ENCODE peak calls at places on chromosomes 12 and 14, in seven cellular contexts. C is neuronal stem cell, M is IMR-90, R is trophoblast cell, B is mesendoderm, G is H9, O is H1. T is an unnamed sample.

GRCh38 chr14:100313045-100313400 is 6.8 kb upstream of the SLC25A29 start:
- DNase-seq in B (no peak), G (no peak), O (no peak), R (no peak), C (no peak), M (no peak), T (no peak)

GRCh38 chr14:75989134-75989533 is 3.6 kb downstream of the IFT43 start:
- DNase-seq in O (no peak), C (no peak), R (no peak), B (no peak), G (no peak), M (peak; percentile 69), T (peak; percentile 57)

GRCh38 chr14:59018978-59019377 is 169.5 kb upstream of the DAAM1 start:
- DNase-seq in G (peak; percentile 58), R (no peak), C (no peak), M (peak; percentile 4), B (peak; percentile 75), O (no peak), T (no peak)

GRCh38 chr14:87824261-87824660 is 168.7 kb downstream of the GALC start:
- DNase-seq in B (no peak), R (no peak), C (no peak), M (no peak), O (no peak), G (no peak), T (no peak)

GRCh38 chr14:51780741-51781140 is 79.7 kb upstream of the GNG2 start:
- DNase-seq in B (peak; percentile 19), O (no peak), G (no peak), R (no peak), C (no peak), M (peak; percentile 42), T (peak; percentile 50)

GRCh38 chr12:33472299-33472698 is 32.7 kb upstream of the SYT10 start:
- DNase-seq in C (no peak), M (no peak), B (no peak), O (no peak), G (no peak), R (peak; percentile 57), T (no peak)

GRCh38 chr14:76405627-76406026 is 29.7 kb downstream of the ESRRB start:
- DNase-seq in C (no peak), G (no peak), B (no peak), O (no peak), R (no peak), M (no peak), T (no peak)

GRCh38 chr14:55889124-55889523 is 229.1 kb upstream of the PELI2 start:
- DNase-seq in M (no peak), B (no peak), C (no peak), O (no peak), G (no peak), R (no peak), T (no peak)

GRCh38 chr14:90671835-90672234 is 144.4 kb downstream of the TTC7B start:
- DNase-seq in G (no peak), O (no peak), R (no peak), B (no peak), C (no peak), M (no peak), T (no peak)

GRCh38 chr12:51961834-51962233 is 10.3 kb downstream of the ACVR1B start:
- DNase-seq in C (no peak), G (no peak), B (no peak), R (no peak), O (no peak), M (no peak), T (no peak)

GRCh38 chr12:569091-569676 is 94.1 kb downstream of the NINJ2 start:
- DNase-seq in C (no peak), O (no peak), B (no peak), M (no peak), G (no peak), R (no peak), T (no peak)

GRCh38 chr14:36647827-36648753 is 13.6 kb upstream of the PAX9 start:
- DNase-seq in R (no peak), M (peak; percentile 30), G (peak; percentile 83), O (peak; percentile 80), B (peak; percentile 91), C (no peak), T (peak; percentile 58)

GRCh38 chr14:55102141-55102547 is 26.9 kb upstream of the LGALS3 start:
- DNase-seq in O (no peak), C (no peak), R (no peak), G (peak; percentile 59), M (peak; percentile 96), B (peak; percentile 81), T (peak; percentile 92)

GRCh38 chr14:52268191-52269061 is 928 bp downstream of the PTGDR start:
- DNase-seq in G (peak; percentile 51), C (peak; percentile 15), O (peak; percentile 77), B (peak; percentile 31), R (no peak), M (peak; percentile 13), T (peak; percentile 34)

GRCh38 chr12:94596596-94596995 is 53.8 kb downstream of the TMCC3 start:
- DNase-seq in R (no peak), M (peak; percentile 6), B (no peak), C (no peak), G (no peak), O (no peak), T (peak; percentile 45)

GRCh38 chr14:72607386-72608125 is 286.3 kb downstream of the DPF3 start:
- DNase-seq in G (no peak), B (no peak), C (no peak), O (peak; percentile 17), R (no peak), M (peak; percentile 45), T (peak; percentile 56)

GRCh38 chr14:96470331-96470730 is 31.9 kb upstream of the PAPOLA start:
- DNase-seq in O (no peak), G (no peak), C (no peak), B (no peak), R (no peak), M (no peak), T (no peak)

GRCh38 chr12:52006726-52007157 is at the start of gene TAMALIN:
- DNase-seq in R (no peak), G (peak; percentile 64), M (peak; percentile 53), O (no peak), C (peak; percentile 68), B (peak; percentile 57), T (peak; percentile 79)

GRCh38 chr12:92602476-92602875 is 100.3 kb upstream of the PLEKHG7 start:
- DNase-seq in M (peak; percentile 96), O (no peak), B (no peak), R (peak; percentile 27), G (no peak), C (no peak), T (peak; percentile 90)

GRCh38 chr12:90622431-90622830 is 332.5 kb downstream of the CCER1 start:
- DNase-seq in R (peak; percentile 9), M (peak; percentile 56), B (peak; percentile 7), O (no peak), C (no peak), G (no peak), T (peak; percentile 83)

GRCh38 chr14:30333934-30334333 is 225.0 kb upstream of the G2E3 start:
- DNase-seq in M (peak; percentile 5), O (no peak), R (no peak), G (no peak), C (no peak), B (no peak), T (no peak)

GRCh38 chr12:132812631-132813305 is 15.9 kb downstream of the GOLGA3 start:
- DNase-seq in G (no peak), C (no peak), O (no peak), R (no peak), B (no peak), M (peak; percentile 81), T (peak; percentile 92)

GRCh38 chr14:68018598-68018997 is 199.0 kb downstream of the RAD51B start:
- DNase-seq in C (no peak), O (no peak), R (no peak), M (no peak), G (no peak), B (no peak), T (no peak)

GRCh38 chr12:77372469-77372868 is 307.1 kb upstream of the E2F7 start:
- DNase-seq in O (no peak), M (no peak), B (no peak), C (no peak), G (no peak), R (no peak), T (no peak)

GRCh38 chr12:20868277-20868676 is 57.8 kb downstream of the SLCO1B3 start:
- DNase-seq in G (no peak), M (no peak), C (no peak), O (no peak), B (no peak), R (no peak), T (no peak)

GRCh38 chr12:124519741-124520140 is 47.7 kb downstream of the NCOR2 start:
- DNase-seq in G (no peak), C (no peak), M (no peak), R (no peak), O (no peak), B (no peak), T (peak; percentile 38)

GRCh38 chr12:16670456-16671050 is 64.6 kb upstream of the LMO3 start:
- DNase-seq in B (no peak), C (no peak), O (no peak), M (peak; percentile 0), G (no peak), R (peak; percentile 3), T (no peak)
- H3K18ac ChIP-seq in B (no peak overlapping the region), C (no peak overlapping the region), O (no peak overlapping the region), M (no peak overlapping the region), G (no peak overlapping the region), R (no peak overlapping the region), T (no peak overlapping the region)

GRCh38 chr14:73887116-73887490 is 444 bp downstream of the ZNF410 start:
- DNase-seq in C (no peak), G (no peak), R (no peak), B (no peak), M (peak; percentile 27), O (no peak), T (no peak)
- H3K4me2 ChIP-seq in C (peak overlapping the region; percentile 68), G (peak overlapping the region; percentile 91), R (peak overlapping the region; percentile 71), B (peak overlapping the region; percentile 61), M (peak overlapping the region; percentile 91), O (peak overlapping the region; percentile 68), T (peak overlapping the region; percentile 73)

GRCh38 chr12:9805883-9806282 is 21.4 kb upstream of the KLRF1 start:
- DNase-seq in B (no peak), R (no peak), C (no peak), O (no peak), G (no peak), M (no peak), T (no peak)
- H3K18ac ChIP-seq in B (no peak overlapping the region), R (no peak overlapping the region), C (no peak overlapping the region), O (no peak overlapping the region), G (no peak overlapping the region), M (no peak overlapping the region), T (no peak overlapping the region)

GRCh38 chr14:93286212-93286890 is 46.5 kb downstream of the BTBD7 start:
- DNase-seq in R (peak; percentile 63), B (peak; percentile 59), C (no peak), G (no peak), M (peak; percentile 14), O (no peak), T (peak; percentile 40)
- H3K4me2 ChIP-seq in R (peak overlapping the region; percentile 18), B (no peak overlapping the region), C (no peak overlapping the region), G (no peak overlapping the region), M (no peak overlapping the region), O (no peak overlapping the region), T (no peak overlapping the region)

GRCh38 chr12:128012110-128012509 is 254.9 kb upstream of the TMEM132C start:
- DNase-seq in G (no peak), B (no peak), C (no peak), O (no peak), R (no peak), M (no peak), T (no peak)

GRCh38 chr12:128008341-128008740 is 258.6 kb upstream of the TMEM132C start:
- DNase-seq in M (no peak), C (no peak), B (no peak), G (no peak), O (no peak), R (peak; percentile 13), T (peak; percentile 29)

GRCh38 chr12:128009108-128009507 is 257.9 kb upstream of the TMEM132C start:
- DNase-seq in O (peak; percentile 58), B (peak; percentile 87), G (peak; percentile 77), M (no peak), R (no peak), C (no peak), T (no peak)

GRCh38 chr12:128007250-128007649 is 259.7 kb upstream of the TMEM132C start:
- DNase-seq in R (no peak), C (no peak), M (no peak), B (no peak), O (no peak), G (no peak), T (no peak)
- H3K18ac ChIP-seq in R (peak overlapping the region; percentile 84), C (peak overlapping the region; percentile 51), M (no peak overlapping the region), B (no peak overlapping the region), O (no peak overlapping the region), G (no peak overlapping the region), T (no peak overlapping the region)

T was measured in mesenchymal stem cell.